ENCODE peak calls at places on chromosomes 16 and 17, in eight cellular contexts. One of them, this sample, is unnamed.

GRCh38 chr17:62676231-62676943 is 48.9 kb downstream of the MRC2 start:
- DNase-seq in endothelial cell: no peak
- DNase-seq in T1000: no peak
- DNase-seq in activated naive CD8-positive, alpha-beta T cell treated with anti-CD3 and anti-CD28 coated beads for 36 hours: no peak
- DNase-seq in NCI-H1105: no peak
- DNase-seq in activated naive CD4-positive, alpha-beta T cell treated with Interleukin-2 at 50 U/mL for 16 hours: no peak
- DNase-seq in stimulated activated CD8-positive, alpha-beta memory T cell treated with anti-CD3 and anti-CD28 coated beads, Interleukin-7, amount 100 ng/mL, for 1 hour: no peak
- DNase-seq in DMS79: no peak
- DNase-seq in this sample: no peak

GRCh38 chr17:40554646-40555295 is 10.5 kb downstream of the CCR7 start:
- DNase-seq in endothelial cell: no peak
- DNase-seq in activated naive CD4-positive, alpha-beta T cell treated with Interleukin-2 at 50 U/mL for 16 hours: no peak
- DNase-seq in activated naive CD8-positive, alpha-beta T cell treated with anti-CD3 and anti-CD28 coated beads for 36 hours: no peak
- DNase-seq in T1000: no peak
- DNase-seq in stimulated activated CD8-positive, alpha-beta memory T cell treated with anti-CD3 and anti-CD28 coated beads, Interleukin-7, amount 100 ng/mL, for 1 hour: no peak
- DNase-seq in DMS79: no peak
- DNase-seq in NCI-H1105: no peak
- DNase-seq in this sample: no peak

GRCh38 chr16:67055712-67056487 is 27.0 kb downstream of the CBFB start:
- DNase-seq in activated naive CD4-positive, alpha-beta T cell treated with Interleukin-2 at 50 U/mL for 16 hours: peak; percentile 12
- DNase-seq in DMS79: no peak
- DNase-seq in activated naive CD8-positive, alpha-beta T cell treated with anti-CD3 and anti-CD28 coated beads for 36 hours: no peak
- DNase-seq in T1000: no peak
- DNase-seq in NCI-H1105: no peak
- DNase-seq in endothelial cell: no peak
- DNase-seq in stimulated activated CD8-positive, alpha-beta memory T cell treated with anti-CD3 and anti-CD28 coated beads, Interleukin-7, amount 100 ng/mL, for 1 hour: no peak
- DNase-seq in this sample: peak; percentile 97

GRCh38 chr16:53743149-53743566 is 39.2 kb downstream of the FTO start:
- DNase-seq in activated naive CD8-positive, alpha-beta T cell treated with anti-CD3 and anti-CD28 coated beads for 36 hours: no peak
- DNase-seq in DMS79: no peak
- DNase-seq in NCI-H1105: no peak
- DNase-seq in T1000: no peak
- DNase-seq in stimulated activated CD8-positive, alpha-beta memory T cell treated with anti-CD3 and anti-CD28 coated beads, Interleukin-7, amount 100 ng/mL, for 1 hour: no peak
- DNase-seq in activated naive CD4-positive, alpha-beta T cell treated with Interleukin-2 at 50 U/mL for 16 hours: peak; percentile 9
- DNase-seq in endothelial cell: peak; percentile 8
- DNase-seq in this sample: no peak

GRCh38 chr16:973366-973765 is 2.6 kb upstream of the LMF1 start:
- DNase-seq in activated naive CD4-positive, alpha-beta T cell treated with Interleukin-2 at 50 U/mL for 16 hours: no peak
- DNase-seq in endothelial cell: no peak
- DNase-seq in T1000: no peak
- DNase-seq in NCI-H1105: no peak
- DNase-seq in stimulated activated CD8-positive, alpha-beta memory T cell treated with anti-CD3 and anti-CD28 coated beads, Interleukin-7, amount 100 ng/mL, for 1 hour: no peak
- DNase-seq in DMS79: no peak
- DNase-seq in activated naive CD8-positive, alpha-beta T cell treated with anti-CD3 and anti-CD28 coated beads for 36 hours: no peak
- DNase-seq in this sample: no peak

GRCh38 chr16:53960050-53960812 is 256.3 kb downstream of the FTO start:
- DNase-seq in DMS79: no peak
- DNase-seq in activated naive CD4-positive, alpha-beta T cell treated with Interleukin-2 at 50 U/mL for 16 hours: no peak
- DNase-seq in endothelial cell: no peak
- DNase-seq in activated naive CD8-positive, alpha-beta T cell treated with anti-CD3 and anti-CD28 coated beads for 36 hours: no peak
- DNase-seq in T1000: no peak
- DNase-seq in stimulated activated CD8-positive, alpha-beta memory T cell treated with anti-CD3 and anti-CD28 coated beads, Interleukin-7, amount 100 ng/mL, for 1 hour: no peak
- DNase-seq in NCI-H1105: no peak
- DNase-seq in this sample: no peak

GRCh38 chr16:28863929-28864886 is 565 bp downstream of the SH2B1 start:
- DNase-seq in activated naive CD4-positive, alpha-beta T cell treated with Interleukin-2 at 50 U/mL for 16 hours: peak; percentile 11
- DNase-seq in activated naive CD8-positive, alpha-beta T cell treated with anti-CD3 and anti-CD28 coated beads for 36 hours: no peak
- DNase-seq in DMS79: no peak
- DNase-seq in T1000: no peak
- DNase-seq in stimulated activated CD8-positive, alpha-beta memory T cell treated with anti-CD3 and anti-CD28 coated beads, Interleukin-7, amount 100 ng/mL, for 1 hour: no peak
- DNase-seq in NCI-H1105: no peak
- DNase-seq in endothelial cell: peak; percentile 30
- DNase-seq in this sample: peak; percentile 58

GRCh38 chr17:41329279-41329925 is 13.9 kb upstream of the KRTAP17-1 start:
- DNase-seq in stimulated activated CD8-positive, alpha-beta memory T cell treated with anti-CD3 and anti-CD28 coated beads, Interleukin-7, amount 100 ng/mL, for 1 hour: no peak
- DNase-seq in activated naive CD8-positive, alpha-beta T cell treated with anti-CD3 and anti-CD28 coated beads for 36 hours: no peak
- DNase-seq in T1000: peak; percentile 23
- DNase-seq in DMS79: no peak
- DNase-seq in endothelial cell: peak; percentile 77
- DNase-seq in activated naive CD4-positive, alpha-beta T cell treated with Interleukin-2 at 50 U/mL for 16 hours: no peak
- DNase-seq in NCI-H1105: peak; percentile 21
- DNase-seq in this sample: peak; percentile 23

GRCh38 chr16:67992661-67993206 is 6.5 kb downstream of the DPEP2 start:
- DNase-seq in DMS79: no peak
- DNase-seq in T1000: no peak
- DNase-seq in stimulated activated CD8-positive, alpha-beta memory T cell treated with anti-CD3 and anti-CD28 coated beads, Interleukin-7, amount 100 ng/mL, for 1 hour: no peak
- DNase-seq in activated naive CD4-positive, alpha-beta T cell treated with Interleukin-2 at 50 U/mL for 16 hours: no peak
- DNase-seq in NCI-H1105: no peak
- DNase-seq in endothelial cell: no peak
- DNase-seq in activated naive CD8-positive, alpha-beta T cell treated with anti-CD3 and anti-CD28 coated beads for 36 hours: no peak
- DNase-seq in this sample: no peak

GRCh38 chr17:13995856-13996635 is 73.3 kb upstream of the COX10 start:
- DNase-seq in DMS79: no peak
- DNase-seq in activated naive CD8-positive, alpha-beta T cell treated with anti-CD3 and anti-CD28 coated beads for 36 hours: no peak
- DNase-seq in T1000: no peak
- DNase-seq in NCI-H1105: peak; percentile 44
- DNase-seq in activated naive CD4-positive, alpha-beta T cell treated with Interleukin-2 at 50 U/mL for 16 hours: no peak
- DNase-seq in endothelial cell: no peak
- DNase-seq in stimulated activated CD8-positive, alpha-beta memory T cell treated with anti-CD3 and anti-CD28 coated beads, Interleukin-7, amount 100 ng/mL, for 1 hour: no peak
- DNase-seq in this sample: no peak

GRCh38 chr17:3959295-3959899 is 4.8 kb downstream of the ATP2A3 start:
- DNase-seq in activated naive CD8-positive, alpha-beta T cell treated with anti-CD3 and anti-CD28 coated beads for 36 hours: no peak
- DNase-seq in endothelial cell: no peak
- DNase-seq in NCI-H1105: peak; percentile 77
- DNase-seq in activated naive CD4-positive, alpha-beta T cell treated with Interleukin-2 at 50 U/mL for 16 hours: peak; percentile 10
- DNase-seq in stimulated activated CD8-positive, alpha-beta memory T cell treated with anti-CD3 and anti-CD28 coated beads, Interleukin-7, amount 100 ng/mL, for 1 hour: no peak
- DNase-seq in DMS79: peak; percentile 53
- DNase-seq in T1000: peak; percentile 27
- DNase-seq in this sample: peak; percentile 53

GRCh38 chr17:63476857-63477470 is at the start of gene ACE:
- DNase-seq in activated naive CD4-positive, alpha-beta T cell treated with Interleukin-2 at 50 U/mL for 16 hours: peak; percentile 51
- DNase-seq in T1000: no peak
- DNase-seq in stimulated activated CD8-positive, alpha-beta memory T cell treated with anti-CD3 and anti-CD28 coated beads, Interleukin-7, amount 100 ng/mL, for 1 hour: no peak
- DNase-seq in activated naive CD8-positive, alpha-beta T cell treated with anti-CD3 and anti-CD28 coated beads for 36 hours: peak; percentile 55
- DNase-seq in NCI-H1105: peak; percentile 74
- DNase-seq in endothelial cell: peak; percentile 33
- DNase-seq in DMS79: no peak
- DNase-seq in this sample: peak; percentile 16

GRCh38 chr16:86392751-86393150 is 117.6 kb upstream of the FOXF1 start:
- DNase-seq in activated naive CD8-positive, alpha-beta T cell treated with anti-CD3 and anti-CD28 coated beads for 36 hours: no peak
- DNase-seq in DMS79: no peak
- DNase-seq in endothelial cell: no peak
- DNase-seq in stimulated activated CD8-positive, alpha-beta memory T cell treated with anti-CD3 and anti-CD28 coated beads, Interleukin-7, amount 100 ng/mL, for 1 hour: no peak
- DNase-seq in activated naive CD4-positive, alpha-beta T cell treated with Interleukin-2 at 50 U/mL for 16 hours: no peak
- DNase-seq in T1000: no peak
- DNase-seq in NCI-H1105: no peak
- DNase-seq in this sample: peak; percentile 49

GRCh38 chr16:1125471-1125870 is 27.4 kb upstream of the CACNA1H start:
- DNase-seq in DMS79: peak; percentile 24
- DNase-seq in stimulated activated CD8-positive, alpha-beta memory T cell treated with anti-CD3 and anti-CD28 coated beads, Interleukin-7, amount 100 ng/mL, for 1 hour: no peak
- DNase-seq in endothelial cell: no peak
- DNase-seq in activated naive CD4-positive, alpha-beta T cell treated with Interleukin-2 at 50 U/mL for 16 hours: peak; percentile 30
- DNase-seq in activated naive CD8-positive, alpha-beta T cell treated with anti-CD3 and anti-CD28 coated beads for 36 hours: peak; percentile 55
- DNase-seq in T1000: no peak
- DNase-seq in NCI-H1105: no peak
- DNase-seq in this sample: peak; percentile 55

GRCh38 chr17:77451894-77452852 is 311.4 kb downstream of the SEC14L1 start:
- DNase-seq in T1000: peak; percentile 43
- DNase-seq in stimulated activated CD8-positive, alpha-beta memory T cell treated with anti-CD3 and anti-CD28 coated beads, Interleukin-7, amount 100 ng/mL, for 1 hour: no peak
- DNase-seq in DMS79: peak; percentile 37
- DNase-seq in NCI-H1105: no peak
- DNase-seq in endothelial cell: peak; percentile 50
- DNase-seq in activated naive CD8-positive, alpha-beta T cell treated with anti-CD3 and anti-CD28 coated beads for 36 hours: no peak
- DNase-seq in activated naive CD4-positive, alpha-beta T cell treated with Interleukin-2 at 50 U/mL for 16 hours: no peak
- DNase-seq in this sample: peak; percentile 69

GRCh38 chr16:54938351-54939346 is 8.0 kb downstream of the IRX5 start:
- DNase-seq in endothelial cell: peak; percentile 40
- DNase-seq in NCI-H1105: no peak
- DNase-seq in activated naive CD4-positive, alpha-beta T cell treated with Interleukin-2 at 50 U/mL for 16 hours: no peak
- DNase-seq in activated naive CD8-positive, alpha-beta T cell treated with anti-CD3 and anti-CD28 coated beads for 36 hours: no peak
- DNase-seq in T1000: no peak
- DNase-seq in stimulated activated CD8-positive, alpha-beta memory T cell treated with anti-CD3 and anti-CD28 coated beads, Interleukin-7, amount 100 ng/mL, for 1 hour: no peak
- DNase-seq in DMS79: no peak
- DNase-seq in this sample: no peak

GRCh38 chr17:80254396-80255241 is 6.0 kb upstream of the RNF213 start:
- DNase-seq in stimulated activated CD8-positive, alpha-beta memory T cell treated with anti-CD3 and anti-CD28 coated beads, Interleukin-7, amount 100 ng/mL, for 1 hour: peak; percentile 29
- DNase-seq in activated naive CD8-positive, alpha-beta T cell treated with anti-CD3 and anti-CD28 coated beads for 36 hours: peak; percentile 62
- DNase-seq in endothelial cell: no peak
- DNase-seq in activated naive CD4-positive, alpha-beta T cell treated with Interleukin-2 at 50 U/mL for 16 hours: peak; percentile 79
- DNase-seq in DMS79: peak; percentile 76
- DNase-seq in T1000: peak; percentile 64
- DNase-seq in NCI-H1105: no peak
- DNase-seq in this sample: peak; percentile 92

GRCh38 chr16:56689171-56689570 is 6.9 kb downstream of the MT1X start:
- DNase-seq in stimulated activated CD8-positive, alpha-beta memory T cell treated with anti-CD3 and anti-CD28 coated beads, Interleukin-7, amount 100 ng/mL, for 1 hour: no peak
- DNase-seq in endothelial cell: no peak
- DNase-seq in DMS79: no peak
- DNase-seq in T1000: no peak
- DNase-seq in activated naive CD8-positive, alpha-beta T cell treated with anti-CD3 and anti-CD28 coated beads for 36 hours: no peak
- DNase-seq in NCI-H1105: no peak
- DNase-seq in activated naive CD4-positive, alpha-beta T cell treated with Interleukin-2 at 50 U/mL for 16 hours: no peak
- DNase-seq in this sample: no peak

GRCh38 chr16:79598341-79599181 is 2.0 kb downstream of the MAF start:
- DNase-seq in NCI-H1105: peak; percentile 35
- DNase-seq in stimulated activated CD8-positive, alpha-beta memory T cell treated with anti-CD3 and anti-CD28 coated beads, Interleukin-7, amount 100 ng/mL, for 1 hour: peak; percentile 4
- DNase-seq in endothelial cell: peak; percentile 69
- DNase-seq in DMS79: peak; percentile 31
- DNase-seq in T1000: no peak
- DNase-seq in activated naive CD4-positive, alpha-beta T cell treated with Interleukin-2 at 50 U/mL for 16 hours: peak; percentile 67
- DNase-seq in activated naive CD8-positive, alpha-beta T cell treated with anti-CD3 and anti-CD28 coated beads for 36 hours: no peak
- DNase-seq in this sample: peak; percentile 51

GRCh38 chr16:83967838-83968482 is at the start of gene NECAB2:
- DNase-seq in stimulated activated CD8-positive, alpha-beta memory T cell treated with anti-CD3 and anti-CD28 coated beads, Interleukin-7, amount 100 ng/mL, for 1 hour: no peak
- DNase-seq in DMS79: no peak
- DNase-seq in T1000: peak; percentile 17
- DNase-seq in NCI-H1105: peak; percentile 1
- DNase-seq in endothelial cell: peak; percentile 66
- DNase-seq in activated naive CD4-positive, alpha-beta T cell treated with Interleukin-2 at 50 U/mL for 16 hours: no peak
- DNase-seq in activated naive CD8-positive, alpha-beta T cell treated with anti-CD3 and anti-CD28 coated beads for 36 hours: peak; percentile 52
- DNase-seq in this sample: no peak

GRCh38 chr16:24801761-24802302 is 43.9 kb upstream of the SLC5A11 start:
- DNase-seq in activated naive CD4-positive, alpha-beta T cell treated with Interleukin-2 at 50 U/mL for 16 hours: no peak
- DNase-seq in T1000: no peak
- DNase-seq in DMS79: no peak
- DNase-seq in activated naive CD8-positive, alpha-beta T cell treated with anti-CD3 and anti-CD28 coated beads for 36 hours: no peak
- DNase-seq in stimulated activated CD8-positive, alpha-beta memory T cell treated with anti-CD3 and anti-CD28 coated beads, Interleukin-7, amount 100 ng/mL, for 1 hour: no peak
- DNase-seq in endothelial cell: no peak
- DNase-seq in NCI-H1105: no peak
- DNase-seq in this sample: peak; percentile 25

GRCh38 chr17:29148790-29149430 is 31.3 kb downstream of the MYO18A start:
- DNase-seq in endothelial cell: peak; percentile 97
- DNase-seq in activated naive CD4-positive, alpha-beta T cell treated with Interleukin-2 at 50 U/mL for 16 hours: peak; percentile 93
- DNase-seq in DMS79: peak; percentile 85
- DNase-seq in NCI-H1105: peak; percentile 92
- DNase-seq in T1000: peak; percentile 96
- DNase-seq in stimulated activated CD8-positive, alpha-beta memory T cell treated with anti-CD3 and anti-CD28 coated beads, Interleukin-7, amount 100 ng/mL, for 1 hour: peak; percentile 86
- DNase-seq in activated naive CD8-positive, alpha-beta T cell treated with anti-CD3 and anti-CD28 coated beads for 36 hours: peak; percentile 95
- DNase-seq in this sample: peak; percentile 77

GRCh38 chr17:14320098-14320497 is 19.2 kb downstream of the HS3ST3B1 start:
- DNase-seq in T1000: no peak
- DNase-seq in activated naive CD4-positive, alpha-beta T cell treated with Interleukin-2 at 50 U/mL for 16 hours: no peak
- DNase-seq in endothelial cell: no peak
- DNase-seq in stimulated activated CD8-positive, alpha-beta memory T cell treated with anti-CD3 and anti-CD28 coated beads, Interleukin-7, amount 100 ng/mL, for 1 hour: no peak
- DNase-seq in NCI-H1105: no peak
- DNase-seq in activated naive CD8-positive, alpha-beta T cell treated with anti-CD3 and anti-CD28 coated beads for 36 hours: no peak
- DNase-seq in DMS79: no peak
- DNase-seq in this sample: no peak

GRCh38 chr17:17921192-17922082 is 50.8 kb downstream of the TOM1L2 start:
- DNase-seq in T1000: peak; percentile 64
- DNase-seq in stimulated activated CD8-positive, alpha-beta memory T cell treated with anti-CD3 and anti-CD28 coated beads, Interleukin-7, amount 100 ng/mL, for 1 hour: no peak
- DNase-seq in DMS79: no peak
- DNase-seq in NCI-H1105: no peak
- DNase-seq in activated naive CD4-positive, alpha-beta T cell treated with Interleukin-2 at 50 U/mL for 16 hours: no peak
- DNase-seq in activated naive CD8-positive, alpha-beta T cell treated with anti-CD3 and anti-CD28 coated beads for 36 hours: no peak
- DNase-seq in endothelial cell: no peak
- DNase-seq in this sample: peak; percentile 96

GRCh38 chr17:36979585-36979941 is 30.8 kb downstream of the AATF start:
- DNase-seq in activated naive CD8-positive, alpha-beta T cell treated with anti-CD3 and anti-CD28 coated beads for 36 hours: no peak
- DNase-seq in stimulated activated CD8-positive, alpha-beta memory T cell treated with anti-CD3 and anti-CD28 coated beads, Interleukin-7, amount 100 ng/mL, for 1 hour: no peak
- DNase-seq in endothelial cell: no peak
- DNase-seq in activated naive CD4-positive, alpha-beta T cell treated with Interleukin-2 at 50 U/mL for 16 hours: no peak
- DNase-seq in NCI-H1105: no peak
- DNase-seq in T1000: no peak
- DNase-seq in DMS79: no peak
- DNase-seq in this sample: peak; percentile 19

GRCh38 chr16:71499775-71500364 is 10.7 kb upstream of the ZNF19 start:
- DNase-seq in endothelial cell: peak; percentile 64
- DNase-seq in NCI-H1105: peak; percentile 3
- DNase-seq in activated naive CD8-positive, alpha-beta T cell treated with anti-CD3 and anti-CD28 coated beads for 36 hours: peak; percentile 28
- DNase-seq in T1000: no peak
- DNase-seq in activated naive CD4-positive, alpha-beta T cell treated with Interleukin-2 at 50 U/mL for 16 hours: peak; percentile 38
- DNase-seq in DMS79: no peak
- DNase-seq in stimulated activated CD8-positive, alpha-beta memory T cell treated with anti-CD3 and anti-CD28 coated beads, Interleukin-7, amount 100 ng/mL, for 1 hour: no peak
- DNase-seq in this sample: peak; percentile 22

GRCh38 chr17:47692895-47693666 is 880 bp upstream of the TBKBP1 start:
- DNase-seq in T1000: no peak
- DNase-seq in activated naive CD4-positive, alpha-beta T cell treated with Interleukin-2 at 50 U/mL for 16 hours: no peak
- DNase-seq in activated naive CD8-positive, alpha-beta T cell treated with anti-CD3 and anti-CD28 coated beads for 36 hours: no peak
- DNase-seq in DMS79: no peak
- DNase-seq in NCI-H1105: no peak
- DNase-seq in stimulated activated CD8-positive, alpha-beta memory T cell treated with anti-CD3 and anti-CD28 coated beads, Interleukin-7, amount 100 ng/mL, for 1 hour: no peak
- DNase-seq in endothelial cell: no peak
- DNase-seq in this sample: no peak

This sample was measured in astrocyte.